ENCODE peak calls at places on chromosome 6, in seven cellular contexts. One of them, this sample, is unnamed. For H3K27me3, the result is how much of the 10 kb centered on the place peaks cover.

GRCh38 chr6:99294786-99295185 is 54.7 kb downstream of the FAXC start:
- DNase-seq in GM23338: no peak
- DNase-seq in MM.1S: no peak
- DNase-seq in mesenchymal stem cell: no peak
- DNase-seq in lower lobe of right lung: no peak
- DNase-seq in breast epithelium: no peak
- DNase-seq in adrenal gland: no peak
- DNase-seq in this sample: no peak

GRCh38 chr6:46220351-46221220 is 49.8 kb upstream of the ENPP5 start:
- DNase-seq in lower lobe of right lung: no peak
- DNase-seq in adrenal gland: no peak
- DNase-seq in mesenchymal stem cell: no peak
- DNase-seq in breast epithelium: no peak
- DNase-seq in GM23338: no peak
- DNase-seq in MM.1S: peak
- DNase-seq in this sample: no peak

GRCh38 chr6:35283361-35283760 is 14.3 kb upstream of the DEF6 start:
- DNase-seq in lower lobe of right lung: no peak
- DNase-seq in GM23338: no peak
- DNase-seq in mesenchymal stem cell: no peak
- DNase-seq in breast epithelium: no peak
- DNase-seq in adrenal gland: no peak
- DNase-seq in MM.1S: no peak
- DNase-seq in this sample: no peak

GRCh38 chr6:1609662-1610496 is at the start of gene FOXC1:
- DNase-seq in lower lobe of right lung: peak
- DNase-seq in adrenal gland: peak
- DNase-seq in mesenchymal stem cell: peak
- DNase-seq in breast epithelium: peak
- DNase-seq in GM23338: peak
- DNase-seq in MM.1S: peak
- DNase-seq in this sample: peak

GRCh38 chr6:91575032-91575431 is 988.2 kb upstream of the MAP3K7 start:
- DNase-seq in mesenchymal stem cell: peak
- DNase-seq in MM.1S: no peak
- DNase-seq in breast epithelium: no peak
- DNase-seq in lower lobe of right lung: no peak
- DNase-seq in GM23338: no peak
- DNase-seq in adrenal gland: no peak
- DNase-seq in this sample: no peak

GRCh38 chr6:11535801-11536230 is 1.7 kb upstream of the TMEM170B start:
- DNase-seq in GM23338: no peak
- DNase-seq in MM.1S: peak
- DNase-seq in breast epithelium: no peak
- DNase-seq in adrenal gland: peak
- DNase-seq in mesenchymal stem cell: peak
- DNase-seq in lower lobe of right lung: no peak
- DNase-seq in this sample: peak

GRCh38 chr6:35170166-35170565 is 29.0 kb upstream of the TCP11 start:
- DNase-seq in mesenchymal stem cell: no peak
- DNase-seq in lower lobe of right lung: no peak
- DNase-seq in breast epithelium: no peak
- DNase-seq in adrenal gland: no peak
- DNase-seq in MM.1S: no peak
- DNase-seq in GM23338: no peak
- DNase-seq in this sample: no peak

GRCh38 chr6:42704251-42704936 is 18.0 kb downstream of the PRPH2 start:
- DNase-seq in breast epithelium: no peak
- DNase-seq in MM.1S: no peak
- DNase-seq in adrenal gland: peak
- DNase-seq in lower lobe of right lung: no peak
- DNase-seq in GM23338: peak
- DNase-seq in mesenchymal stem cell: no peak
- DNase-seq in this sample: no peak

GRCh38 chr6:158769228-158769627 is 49.9 kb downstream of the EZR start:
- DNase-seq in mesenchymal stem cell: no peak
- DNase-seq in GM23338: no peak
- DNase-seq in lower lobe of right lung: no peak
- DNase-seq in adrenal gland: no peak
- DNase-seq in MM.1S: no peak
- DNase-seq in breast epithelium: no peak
- DNase-seq in this sample: no peak

GRCh38 chr6:130575971-130576370 is 210.2 kb downstream of the TMEM200A start:
- DNase-seq in mesenchymal stem cell: no peak
- DNase-seq in breast epithelium: no peak
- DNase-seq in adrenal gland: no peak
- DNase-seq in MM.1S: peak
- DNase-seq in lower lobe of right lung: no peak
- DNase-seq in GM23338: no peak
- DNase-seq in this sample: no peak

GRCh38 chr6:56497270-56497669 is 145.4 kb downstream of the DST start:
- DNase-seq in adrenal gland: no peak
- DNase-seq in MM.1S: no peak
- DNase-seq in mesenchymal stem cell: no peak
- DNase-seq in breast epithelium: no peak
- DNase-seq in GM23338: no peak
- DNase-seq in lower lobe of right lung: no peak
- DNase-seq in this sample: no peak

GRCh38 chr6:169643521-169643920 is 58.3 kb downstream of the WDR27 start:
- DNase-seq in mesenchymal stem cell: no peak
- DNase-seq in breast epithelium: no peak
- DNase-seq in lower lobe of right lung: no peak
- DNase-seq in adrenal gland: no peak
- DNase-seq in GM23338: no peak
- DNase-seq in MM.1S: no peak
- DNase-seq in this sample: no peak

GRCh38 chr6:92275150-92275549 is 1144.2 kb downstream of the EPHA7 start:
- DNase-seq in GM23338: no peak
- DNase-seq in lower lobe of right lung: no peak
- DNase-seq in MM.1S: no peak
- DNase-seq in adrenal gland: no peak
- DNase-seq in mesenchymal stem cell: no peak
- DNase-seq in breast epithelium: no peak
- DNase-seq in this sample: no peak

GRCh38 chr6:94501546-94501945 is 1075.8 kb upstream of the MANEA start:
- DNase-seq in breast epithelium: no peak
- DNase-seq in mesenchymal stem cell: peak
- DNase-seq in lower lobe of right lung: no peak
- DNase-seq in GM23338: no peak
- DNase-seq in adrenal gland: no peak
- DNase-seq in MM.1S: no peak
- DNase-seq in this sample: no peak

GRCh38 chr6:4101298-4101697 is 22.4 kb upstream of the FAM217A start:
- DNase-seq in adrenal gland: no peak
- DNase-seq in MM.1S: no peak
- DNase-seq in mesenchymal stem cell: no peak
- DNase-seq in lower lobe of right lung: no peak
- DNase-seq in breast epithelium: no peak
- DNase-seq in GM23338: no peak
- DNase-seq in this sample: no peak

GRCh38 chr6:36032245-36032644 is 4.6 kb downstream of the MAPK14 start:
- DNase-seq in GM23338: no peak
- DNase-seq in breast epithelium: no peak
- DNase-seq in lower lobe of right lung: no peak
- DNase-seq in MM.1S: no peak
- DNase-seq in mesenchymal stem cell: no peak
- DNase-seq in adrenal gland: no peak
- DNase-seq in this sample: no peak

GRCh38 chr6:118980063-118980462 is 45.1 kb upstream of the MCM9 start:
- DNase-seq in MM.1S: no peak
- DNase-seq in breast epithelium: no peak
- DNase-seq in lower lobe of right lung: peak
- DNase-seq in GM23338: no peak
- DNase-seq in adrenal gland: peak
- DNase-seq in mesenchymal stem cell: peak
- DNase-seq in this sample: no peak

GRCh38 chr6:17584241-17584803 is 15.8 kb upstream of the FAM8A1 start:
- DNase-seq in breast epithelium: no peak
- DNase-seq in GM23338: peak
- DNase-seq in MM.1S: peak
- DNase-seq in mesenchymal stem cell: peak
- DNase-seq in lower lobe of right lung: no peak
- DNase-seq in adrenal gland: peak
- DNase-seq in this sample: peak

GRCh38 chr6:105587349-105588115 is 184.7 kb upstream of the PREP start:
- DNase-seq in lower lobe of right lung: no peak
- DNase-seq in breast epithelium: no peak
- DNase-seq in mesenchymal stem cell: peak
- DNase-seq in MM.1S: no peak
- DNase-seq in GM23338: no peak
- DNase-seq in adrenal gland: no peak
- DNase-seq in this sample: peak

GRCh38 chr6:64280569-64280968 is 645.0 kb downstream of the PHF3 start:
- DNase-seq in breast epithelium: no peak
- DNase-seq in adrenal gland: peak
- DNase-seq in mesenchymal stem cell: peak
- DNase-seq in lower lobe of right lung: no peak
- DNase-seq in MM.1S: peak
- DNase-seq in GM23338: peak
- DNase-seq in this sample: no peak

GRCh38 chr6:44268095-44268628 is 2.1 kb upstream of the TMEM151B start:
- DNase-seq in MM.1S: peak
- DNase-seq in adrenal gland: peak
- DNase-seq in breast epithelium: no peak
- DNase-seq in GM23338: peak
- DNase-seq in mesenchymal stem cell: peak
- DNase-seq in lower lobe of right lung: peak
- DNase-seq in this sample: no peak

GRCh38 chr6:12602342-12602741 is 114.2 kb upstream of the PHACTR1 start:
- DNase-seq in lower lobe of right lung: no peak
- DNase-seq in MM.1S: no peak
- DNase-seq in adrenal gland: no peak
- DNase-seq in mesenchymal stem cell: no peak
- DNase-seq in GM23338: no peak
- DNase-seq in breast epithelium: no peak
- DNase-seq in this sample: no peak

GRCh38 chr6:21437583-21437982 is 156.0 kb upstream of the SOX4 start:
- DNase-seq in breast epithelium: no peak
- DNase-seq in MM.1S: no peak
- DNase-seq in lower lobe of right lung: no peak
- DNase-seq in GM23338: no peak
- DNase-seq in mesenchymal stem cell: no peak
- DNase-seq in adrenal gland: no peak
- DNase-seq in this sample: peak

GRCh38 chr6:75752365-75752764 is 3.3 kb downstream of the MYO6 start:
- DNase-seq in MM.1S: peak
- DNase-seq in breast epithelium: no peak
- DNase-seq in GM23338: no peak
- DNase-seq in adrenal gland: no peak
- DNase-seq in lower lobe of right lung: no peak
- DNase-seq in mesenchymal stem cell: peak
- DNase-seq in this sample: peak

GRCh38 chr6:130968486-130968885 is 94.6 kb downstream of the EPB41L2 start:
- DNase-seq in mesenchymal stem cell: no peak
- DNase-seq in breast epithelium: no peak
- DNase-seq in MM.1S: no peak
- DNase-seq in GM23338: peak
- DNase-seq in adrenal gland: no peak
- DNase-seq in lower lobe of right lung: no peak
- DNase-seq in this sample: peak

GRCh38 chr6:167836722-167837121 is 10.0 kb downstream of the AFDN start:
- DNase-seq in MM.1S: no peak
- DNase-seq in GM23338: no peak
- DNase-seq in breast epithelium: no peak
- DNase-seq in mesenchymal stem cell: no peak
- DNase-seq in lower lobe of right lung: no peak
- DNase-seq in adrenal gland: no peak
- DNase-seq in this sample: no peak

GRCh38 chr6:4932506-4932903 is 71.3 kb downstream of the RPP40 start:
- DNase-seq in adrenal gland: no peak
- DNase-seq in mesenchymal stem cell: no peak
- DNase-seq in breast epithelium: no peak
- DNase-seq in MM.1S: no peak
- DNase-seq in lower lobe of right lung: no peak
- DNase-seq in GM23338: no peak
- DNase-seq in this sample: no peak

GRCh38 chr6:106125925-106126435 is 39.8 kb downstream of the PRDM1 start:
- DNase-seq in adrenal gland: no peak
- DNase-seq in mesenchymal stem cell: no peak
- DNase-seq in lower lobe of right lung: no peak
- DNase-seq in GM23338: no peak
- DNase-seq in MM.1S: no peak
- DNase-seq in breast epithelium: no peak
- DNase-seq in this sample: no peak

DNA sequence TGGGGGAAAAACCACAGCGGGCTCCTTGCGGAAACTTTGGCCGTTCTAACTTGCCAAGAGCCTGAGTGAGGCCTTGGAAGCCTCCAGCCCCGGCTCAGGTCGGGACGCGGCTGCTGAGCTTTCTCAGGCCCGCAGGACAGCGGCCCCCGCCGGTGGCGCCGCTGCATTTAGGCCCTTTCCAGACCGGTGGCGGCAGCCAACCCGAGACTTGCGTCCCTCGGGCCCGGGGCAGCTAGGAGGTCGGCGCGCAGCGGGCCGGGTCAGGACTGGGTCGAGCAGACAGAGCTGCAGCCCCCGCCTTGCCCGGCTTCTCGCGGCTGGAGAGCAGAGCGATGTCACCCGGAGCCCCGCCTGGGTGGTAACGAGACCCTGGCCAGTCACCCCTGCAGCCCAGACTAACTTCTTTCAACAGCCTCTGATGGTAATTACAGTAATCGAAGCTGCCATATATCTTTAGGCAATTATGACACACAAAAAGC is 2.7 kb downstream of the NR2E1 start:
- DNase-seq in lower lobe of right lung: peak
- DNase-seq in adrenal gland: no peak
- DNase-seq in GM23338: peak
- DNase-seq in breast epithelium: no peak
- DNase-seq in MM.1S: peak
- DNase-seq in mesenchymal stem cell: peak
- DNase-seq in this sample: peak
- H3K27me3 ChIP-seq in lower lobe of right lung: half or more
- H3K27me3 ChIP-seq in adrenal gland: half or more
- H3K27me3 ChIP-seq in GM23338: half or more
- H3K27me3 ChIP-seq in breast epithelium: half or more
- H3K27me3 ChIP-seq in MM.1S: under half
- H3K27me3 ChIP-seq in mesenchymal stem cell: half or more
- H3K27me3 ChIP-seq in this sample: half or more

GRCh38 chr6:125445054-125445453 is 143.3 kb upstream of the HDDC2 start:
- DNase-seq in MM.1S: no peak
- DNase-seq in adrenal gland: no peak
- DNase-seq in GM23338: no peak
- DNase-seq in lower lobe of right lung: no peak
- DNase-seq in breast epithelium: no peak
- DNase-seq in mesenchymal stem cell: no peak
- DNase-seq in this sample: no peak
- H3K27me3 ChIP-seq in MM.1S: under half
- H3K27me3 ChIP-seq in adrenal gland: under half
- H3K27me3 ChIP-seq in GM23338: under half
- H3K27me3 ChIP-seq in lower lobe of right lung: under half
- H3K27me3 ChIP-seq in breast epithelium: under half
- H3K27me3 ChIP-seq in mesenchymal stem cell: under half
- H3K27me3 ChIP-seq in this sample: under half

GRCh38 chr6:26330835-26331808 is 33.9 kb upstream of the BTN3A2 start:
- DNase-seq in lower lobe of right lung: no peak
- DNase-seq in MM.1S: no peak
- DNase-seq in mesenchymal stem cell: peak
- DNase-seq in GM23338: peak
- DNase-seq in breast epithelium: no peak
- DNase-seq in adrenal gland: no peak
- DNase-seq in this sample: peak
- H3K27me3 ChIP-seq in lower lobe of right lung: half or more
- H3K27me3 ChIP-seq in MM.1S: under half
- H3K27me3 ChIP-seq in mesenchymal stem cell: under half
- H3K27me3 ChIP-seq in GM23338: under half
- H3K27me3 ChIP-seq in breast epithelium: half or more
- H3K27me3 ChIP-seq in adrenal gland: half or more
- H3K27me3 ChIP-seq in this sample: under half

GRCh38 chr6:142328070-142328469 is 26.3 kb downstream of the ADGRG6 start:
- DNase-seq in MM.1S: no peak
- DNase-seq in breast epithelium: no peak
- DNase-seq in GM23338: no peak
- DNase-seq in lower lobe of right lung: no peak
- DNase-seq in mesenchymal stem cell: no peak
- DNase-seq in adrenal gland: no peak
- DNase-seq in this sample: no peak
- H3K27me3 ChIP-seq in MM.1S: under half
- H3K27me3 ChIP-seq in breast epithelium: under half
- H3K27me3 ChIP-seq in GM23338: under half
- H3K27me3 ChIP-seq in lower lobe of right lung: under half
- H3K27me3 ChIP-seq in mesenchymal stem cell: under half
- H3K27me3 ChIP-seq in adrenal gland: under half
- H3K27me3 ChIP-seq in this sample: under half

This sample was measured in astrocyte.